ENCODE peak calls at places on chromosome 22, in ten cellular contexts. One of them, this sample, is unnamed.
A peak's percentile ranks its signal among the peaks of the same experiment; 100 is the strongest.

GRCh38 chr22:30675436-30675835 is 7.8 kb upstream of the DUSP18 start:
- DNase-seq in upper lobe of right lung: no peak
- DNase-seq in sigmoid colon: no peak
- DNase-seq in heart right ventricle: no peak
- DNase-seq in tibial artery: no peak
- DNase-seq in prostate gland: no peak
- DNase-seq in psoas muscle: no peak
- DNase-seq in SK-N-SH: no peak
- DNase-seq in breast epithelium: no peak
- DNase-seq in dorsolateral prefrontal cortex: no peak
- DNase-seq in this sample: no peak

GRCh38 chr22:42993651-42994275 is 21.2 kb downstream of the PACSIN2 start:
- DNase-seq in upper lobe of right lung: no peak
- DNase-seq in sigmoid colon: peak; percentile 63
- DNase-seq in heart right ventricle: no peak
- DNase-seq in tibial artery: peak; percentile 63
- DNase-seq in prostate gland: peak; percentile 55
- DNase-seq in psoas muscle: no peak
- DNase-seq in SK-N-SH: no peak
- DNase-seq in breast epithelium: no peak
- DNase-seq in dorsolateral prefrontal cortex: no peak
- DNase-seq in this sample: no peak

GRCh38 chr22:46339956-46340355 is 4.4 kb downstream of the TRMU start:
- DNase-seq in upper lobe of right lung: no peak
- DNase-seq in sigmoid colon: no peak
- DNase-seq in heart right ventricle: no peak
- DNase-seq in tibial artery: no peak
- DNase-seq in prostate gland: no peak
- DNase-seq in psoas muscle: peak; percentile 17
- DNase-seq in SK-N-SH: no peak
- DNase-seq in breast epithelium: no peak
- DNase-seq in dorsolateral prefrontal cortex: no peak
- DNase-seq in this sample: no peak

GRCh38 chr22:46070215-46070721 is 80.1 kb upstream of the PPARA start:
- DNase-seq in upper lobe of right lung: peak; percentile 89
- DNase-seq in sigmoid colon: peak; percentile 91
- DNase-seq in heart right ventricle: peak; percentile 90
- DNase-seq in tibial artery: peak; percentile 92
- DNase-seq in prostate gland: no peak
- DNase-seq in psoas muscle: peak; percentile 94
- DNase-seq in SK-N-SH: no peak
- DNase-seq in breast epithelium: no peak
- DNase-seq in dorsolateral prefrontal cortex: no peak
- DNase-seq in this sample: no peak

GRCh38 chr22:46595545-46595944 is 24.6 kb upstream of the GRAMD4 start:
- DNase-seq in upper lobe of right lung: peak; percentile 55
- DNase-seq in sigmoid colon: peak; percentile 61
- DNase-seq in heart right ventricle: no peak
- DNase-seq in tibial artery: peak; percentile 64
- DNase-seq in prostate gland: no peak
- DNase-seq in psoas muscle: peak; percentile 52
- DNase-seq in SK-N-SH: no peak
- DNase-seq in breast epithelium: no peak
- DNase-seq in dorsolateral prefrontal cortex: no peak
- DNase-seq in this sample: no peak

GRCh38 chr22:44271010-44271500 is 41.7 kb downstream of the SHISAL1 start:
- DNase-seq in upper lobe of right lung: peak; percentile 36
- DNase-seq in sigmoid colon: no peak
- DNase-seq in heart right ventricle: no peak
- DNase-seq in tibial artery: no peak
- DNase-seq in prostate gland: no peak
- DNase-seq in psoas muscle: peak; percentile 19
- DNase-seq in SK-N-SH: no peak
- DNase-seq in breast epithelium: no peak
- DNase-seq in dorsolateral prefrontal cortex: no peak
- DNase-seq in this sample: no peak

GRCh38 chr22:42686756-42687491 is 33.7 kb downstream of the A4GALT start:
- DNase-seq in upper lobe of right lung: no peak
- DNase-seq in sigmoid colon: no peak
- DNase-seq in heart right ventricle: no peak
- DNase-seq in tibial artery: peak; percentile 68
- DNase-seq in prostate gland: no peak
- DNase-seq in psoas muscle: no peak
- DNase-seq in SK-N-SH: no peak
- DNase-seq in breast epithelium: no peak
- DNase-seq in dorsolateral prefrontal cortex: no peak
- DNase-seq in this sample: no peak

GRCh38 chr22:31122532-31123291 is at the start of gene INPP5J:
- DNase-seq in upper lobe of right lung: peak; percentile 74
- DNase-seq in sigmoid colon: peak; percentile 87
- DNase-seq in heart right ventricle: peak; percentile 51
- DNase-seq in tibial artery: peak; percentile 74
- DNase-seq in prostate gland: peak; percentile 55
- DNase-seq in psoas muscle: no peak
- DNase-seq in SK-N-SH: peak; percentile 90
- DNase-seq in breast epithelium: peak; percentile 43
- DNase-seq in dorsolateral prefrontal cortex: peak; percentile 70
- DNase-seq in this sample: peak; percentile 57

GRCh38 chr22:29151316-29151715 is 54.4 kb upstream of the EMID1 start:
- DNase-seq in upper lobe of right lung: no peak
- DNase-seq in sigmoid colon: peak; percentile 26
- DNase-seq in heart right ventricle: no peak
- DNase-seq in tibial artery: peak; percentile 41
- DNase-seq in prostate gland: no peak
- DNase-seq in psoas muscle: peak; percentile 22
- DNase-seq in SK-N-SH: no peak
- DNase-seq in breast epithelium: no peak
- DNase-seq in dorsolateral prefrontal cortex: no peak
- DNase-seq in this sample: no peak

GRCh38 chr22:29152045-29152380 is 53.7 kb upstream of the EMID1 start:
- DNase-seq in upper lobe of right lung: peak; percentile 49
- DNase-seq in sigmoid colon: no peak
- DNase-seq in heart right ventricle: no peak
- DNase-seq in tibial artery: no peak
- DNase-seq in prostate gland: no peak
- DNase-seq in psoas muscle: no peak
- DNase-seq in SK-N-SH: no peak
- DNase-seq in breast epithelium: no peak
- DNase-seq in dorsolateral prefrontal cortex: no peak
- DNase-seq in this sample: no peak

GRCh38 chr22:29150701-29151100 is 55.0 kb upstream of the EMID1 start:
- DNase-seq in upper lobe of right lung: no peak
- DNase-seq in sigmoid colon: peak; percentile 33
- DNase-seq in heart right ventricle: no peak
- DNase-seq in tibial artery: peak; percentile 28
- DNase-seq in prostate gland: no peak
- DNase-seq in psoas muscle: peak; percentile 53
- DNase-seq in SK-N-SH: no peak
- DNase-seq in breast epithelium: no peak
- DNase-seq in dorsolateral prefrontal cortex: no peak
- DNase-seq in this sample: no peak

GRCh38 chr22:29154364-29155048 is 51.2 kb upstream of the EMID1 start:
- DNase-seq in upper lobe of right lung: peak; percentile 90
- DNase-seq in sigmoid colon: peak; percentile 85
- DNase-seq in heart right ventricle: peak; percentile 83
- DNase-seq in tibial artery: peak; percentile 78
- DNase-seq in prostate gland: peak; percentile 51
- DNase-seq in psoas muscle: peak; percentile 88
- DNase-seq in SK-N-SH: peak; percentile 91
- DNase-seq in breast epithelium: peak; percentile 44
- DNase-seq in dorsolateral prefrontal cortex: peak; percentile 65
- DNase-seq in this sample: peak; percentile 50

DNA sequence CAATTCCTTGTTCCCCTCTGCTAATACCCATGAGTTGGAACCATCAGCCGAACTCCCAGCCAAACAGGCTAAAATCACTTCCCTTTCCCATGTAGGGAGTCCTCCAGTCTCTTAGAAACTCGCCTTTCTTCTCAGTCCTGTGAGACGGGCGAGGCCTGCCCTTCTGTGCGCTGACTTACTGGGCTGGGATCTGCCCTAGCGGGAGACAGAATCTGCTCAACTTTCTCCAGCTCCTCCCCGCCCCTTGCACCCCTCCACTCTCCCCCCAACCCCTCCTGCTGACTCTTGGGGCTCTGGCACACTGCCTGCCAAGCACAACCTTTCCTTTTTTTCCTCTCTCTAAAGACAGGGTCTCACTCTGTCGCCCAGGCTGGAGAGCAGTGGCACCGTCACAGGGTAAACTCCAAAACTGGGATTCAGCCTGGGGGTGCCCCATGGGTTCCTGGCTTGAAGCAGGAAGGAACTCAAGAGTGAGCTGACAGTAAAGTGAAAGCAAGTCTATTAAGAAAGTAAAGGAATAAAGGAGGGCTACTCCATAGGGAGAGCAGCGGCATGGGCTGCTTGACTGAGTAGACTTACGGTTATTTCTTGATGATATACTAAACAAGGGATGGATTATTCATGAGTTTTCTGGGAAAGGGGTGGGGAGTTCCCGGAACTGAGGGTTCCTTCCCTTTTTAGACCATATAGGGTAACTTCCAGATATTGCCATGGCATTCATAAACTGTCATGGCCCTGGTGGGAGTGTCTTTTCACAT is 53.1 kb upstream of the EMID1 start:
- DNase-seq in upper lobe of right lung: peak; percentile 62
- DNase-seq in sigmoid colon: peak; percentile 69
- DNase-seq in heart right ventricle: peak; percentile 34
- DNase-seq in tibial artery: peak; percentile 72
- DNase-seq in prostate gland: no peak
- DNase-seq in psoas muscle: no peak
- DNase-seq in SK-N-SH: no peak
- DNase-seq in breast epithelium: no peak
- DNase-seq in dorsolateral prefrontal cortex: peak; percentile 31
- DNase-seq in this sample: no peak
- TF ChIP-seq CTCF in upper lobe of right lung: no peak
- TF ChIP-seq CTCF in sigmoid colon: no peak
- TF ChIP-seq CTCF in heart right ventricle: no peak
- TF ChIP-seq CTCF in tibial artery: no peak
- TF ChIP-seq CTCF in prostate gland: no peak
- TF ChIP-seq CTCF in psoas muscle: no peak
- TF ChIP-seq CTCF in SK-N-SH: no peak
- TF ChIP-seq CTCF in breast epithelium: no peak
- TF ChIP-seq CTCF in dorsolateral prefrontal cortex: no peak
- TF ChIP-seq CTCF in this sample: no peak

GRCh38 chr22:36930041-36930935 is 16.9 kb downstream of the CSF2RB start:
- DNase-seq in upper lobe of right lung: no peak
- DNase-seq in sigmoid colon: no peak
- DNase-seq in heart right ventricle: no peak
- DNase-seq in tibial artery: no peak
- DNase-seq in prostate gland: no peak
- DNase-seq in psoas muscle: no peak
- DNase-seq in SK-N-SH: no peak
- DNase-seq in breast epithelium: no peak
- DNase-seq in dorsolateral prefrontal cortex: no peak
- DNase-seq in this sample: no peak

GRCh38 chr22:36928181-36928580 is 14.8 kb downstream of the CSF2RB start:
- DNase-seq in upper lobe of right lung: no peak
- DNase-seq in sigmoid colon: no peak
- DNase-seq in heart right ventricle: no peak
- DNase-seq in tibial artery: no peak
- DNase-seq in prostate gland: no peak
- DNase-seq in psoas muscle: no peak
- DNase-seq in SK-N-SH: peak; percentile 66
- DNase-seq in breast epithelium: no peak
- DNase-seq in dorsolateral prefrontal cortex: no peak
- DNase-seq in this sample: no peak

GRCh38 chr22:36929621-36930020 is 16.2 kb downstream of the CSF2RB start:
- DNase-seq in upper lobe of right lung: no peak
- DNase-seq in sigmoid colon: peak; percentile 50
- DNase-seq in heart right ventricle: no peak
- DNase-seq in tibial artery: no peak
- DNase-seq in prostate gland: no peak
- DNase-seq in psoas muscle: no peak
- DNase-seq in SK-N-SH: no peak
- DNase-seq in breast epithelium: no peak
- DNase-seq in dorsolateral prefrontal cortex: no peak
- DNase-seq in this sample: no peak

GRCh38 chr22:36927671-36928070 is 14.2 kb downstream of the CSF2RB start:
- DNase-seq in upper lobe of right lung: no peak
- DNase-seq in sigmoid colon: no peak
- DNase-seq in heart right ventricle: no peak
- DNase-seq in tibial artery: no peak
- DNase-seq in prostate gland: no peak
- DNase-seq in psoas muscle: no peak
- DNase-seq in SK-N-SH: no peak
- DNase-seq in breast epithelium: no peak
- DNase-seq in dorsolateral prefrontal cortex: no peak
- DNase-seq in this sample: no peak

GRCh38 chr22:36928826-36929535 is 15.6 kb downstream of the CSF2RB start:
- DNase-seq in upper lobe of right lung: no peak
- DNase-seq in sigmoid colon: peak; percentile 47
- DNase-seq in heart right ventricle: no peak
- DNase-seq in tibial artery: no peak
- DNase-seq in prostate gland: no peak
- DNase-seq in psoas muscle: no peak
- DNase-seq in SK-N-SH: no peak
- DNase-seq in breast epithelium: no peak
- DNase-seq in dorsolateral prefrontal cortex: no peak
- DNase-seq in this sample: no peak
- H3K27ac ChIP-seq in upper lobe of right lung: no peak overlapping the region
- H3K27ac ChIP-seq in sigmoid colon: no peak overlapping the region
- H3K27ac ChIP-seq in heart right ventricle: no peak overlapping the region
- H3K27ac ChIP-seq in tibial artery: no peak overlapping the region
- H3K27ac ChIP-seq in prostate gland: no peak overlapping the region
- H3K27ac ChIP-seq in psoas muscle: no peak overlapping the region
- H3K27ac ChIP-seq in SK-N-SH: no peak overlapping the region
- H3K27ac ChIP-seq in breast epithelium: no peak overlapping the region
- H3K27ac ChIP-seq in dorsolateral prefrontal cortex: no peak overlapping the region
- H3K27ac ChIP-seq in this sample: no peak overlapping the region

GRCh38 chr22:49683032-49683431 is 144.6 kb downstream of the BRD1 start:
- DNase-seq in upper lobe of right lung: no peak
- DNase-seq in sigmoid colon: no peak
- DNase-seq in heart right ventricle: no peak
- DNase-seq in tibial artery: no peak
- DNase-seq in prostate gland: no peak
- DNase-seq in psoas muscle: no peak
- DNase-seq in SK-N-SH: no peak
- DNase-seq in breast epithelium: no peak
- DNase-seq in dorsolateral prefrontal cortex: no peak
- DNase-seq in this sample: no peak

GRCh38 chr22:49686495-49687219 is 141.0 kb downstream of the BRD1 start:
- DNase-seq in upper lobe of right lung: no peak
- DNase-seq in sigmoid colon: peak; percentile 56
- DNase-seq in heart right ventricle: no peak
- DNase-seq in tibial artery: peak; percentile 49
- DNase-seq in prostate gland: no peak
- DNase-seq in psoas muscle: no peak
- DNase-seq in SK-N-SH: no peak
- DNase-seq in breast epithelium: no peak
- DNase-seq in dorsolateral prefrontal cortex: no peak
- DNase-seq in this sample: no peak

GRCh38 chr22:49687333-49687732 is 140.3 kb downstream of the BRD1 start:
- DNase-seq in upper lobe of right lung: no peak
- DNase-seq in sigmoid colon: no peak
- DNase-seq in heart right ventricle: no peak
- DNase-seq in tibial artery: no peak
- DNase-seq in prostate gland: no peak
- DNase-seq in psoas muscle: no peak
- DNase-seq in SK-N-SH: no peak
- DNase-seq in breast epithelium: no peak
- DNase-seq in dorsolateral prefrontal cortex: no peak
- DNase-seq in this sample: no peak

GRCh38 chr22:49685686-49686085 is 142.0 kb downstream of the BRD1 start:
- DNase-seq in upper lobe of right lung: no peak
- DNase-seq in sigmoid colon: no peak
- DNase-seq in heart right ventricle: no peak
- DNase-seq in tibial artery: peak; percentile 50
- DNase-seq in prostate gland: no peak
- DNase-seq in psoas muscle: no peak
- DNase-seq in SK-N-SH: no peak
- DNase-seq in breast epithelium: no peak
- DNase-seq in dorsolateral prefrontal cortex: no peak
- DNase-seq in this sample: no peak

DNA sequence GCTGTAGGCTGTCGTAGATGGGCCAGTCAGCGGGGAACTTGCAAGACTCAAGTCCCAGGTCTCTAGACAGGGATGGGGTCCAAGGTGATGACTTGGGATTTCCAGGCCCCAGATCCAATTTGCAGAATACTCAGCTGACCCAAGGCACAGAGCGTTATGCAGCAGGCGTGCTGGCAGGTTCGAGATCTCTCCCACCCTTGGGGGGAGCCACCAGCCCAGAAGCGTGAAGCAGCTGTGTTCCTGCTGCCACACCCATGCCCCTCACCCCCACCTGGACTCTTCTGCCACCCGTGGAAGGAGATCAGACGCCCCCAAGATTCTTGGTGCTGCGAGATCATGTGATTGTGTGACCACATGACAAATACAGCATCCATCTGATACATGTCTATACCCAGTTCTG is 142.6 kb downstream of the BRD1 start:
- DNase-seq in upper lobe of right lung: no peak
- DNase-seq in sigmoid colon: no peak
- DNase-seq in heart right ventricle: no peak
- DNase-seq in tibial artery: no peak
- DNase-seq in prostate gland: no peak
- DNase-seq in psoas muscle: no peak
- DNase-seq in SK-N-SH: no peak
- DNase-seq in breast epithelium: no peak
- DNase-seq in dorsolateral prefrontal cortex: no peak
- DNase-seq in this sample: no peak
- TF ChIP-seq CTCF in upper lobe of right lung: no peak
- TF ChIP-seq CTCF in sigmoid colon: no peak
- TF ChIP-seq CTCF in heart right ventricle: no peak
- TF ChIP-seq CTCF in tibial artery: no peak
- TF ChIP-seq CTCF in prostate gland: no peak
- TF ChIP-seq CTCF in psoas muscle: no peak
- TF ChIP-seq CTCF in SK-N-SH: no peak
- TF ChIP-seq CTCF in breast epithelium: no peak
- TF ChIP-seq CTCF in dorsolateral prefrontal cortex: no peak
- TF ChIP-seq CTCF in this sample: no peak

DNA sequence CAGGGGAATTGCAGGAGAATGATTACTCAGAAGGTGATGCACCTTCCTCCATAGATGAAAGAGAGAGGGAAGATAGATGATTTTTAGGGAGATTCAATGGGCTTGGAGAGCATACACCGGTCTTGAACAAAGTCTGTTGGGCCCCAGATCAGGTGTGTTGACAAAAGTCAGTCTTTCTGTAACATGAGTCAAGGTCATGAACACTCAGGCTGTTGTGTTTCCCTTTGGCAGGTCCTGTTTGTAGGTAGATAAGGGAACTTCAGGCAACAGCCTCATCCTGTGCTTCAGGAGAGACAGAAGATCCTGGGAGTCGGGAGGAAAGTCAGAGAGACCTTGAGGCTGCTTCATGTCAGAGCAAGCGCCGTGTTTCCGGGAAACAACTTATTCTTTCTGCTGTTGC is 703.1 kb downstream of the BRD1 start:
- DNase-seq in upper lobe of right lung: no peak
- DNase-seq in sigmoid colon: no peak
- DNase-seq in heart right ventricle: no peak
- DNase-seq in tibial artery: no peak
- DNase-seq in prostate gland: no peak
- DNase-seq in psoas muscle: no peak
- DNase-seq in SK-N-SH: no peak
- DNase-seq in breast epithelium: no peak
- DNase-seq in dorsolateral prefrontal cortex: no peak
- DNase-seq in this sample: no peak
- H3K27ac ChIP-seq in upper lobe of right lung: no peak overlapping the region
- H3K27ac ChIP-seq in sigmoid colon: no peak overlapping the region
- H3K27ac ChIP-seq in heart right ventricle: no peak overlapping the region
- H3K27ac ChIP-seq in tibial artery: no peak overlapping the region
- H3K27ac ChIP-seq in prostate gland: no peak overlapping the region
- H3K27ac ChIP-seq in psoas muscle: no peak overlapping the region
- H3K27ac ChIP-seq in SK-N-SH: no peak overlapping the region
- H3K27ac ChIP-seq in breast epithelium: no peak overlapping the region
- H3K27ac ChIP-seq in dorsolateral prefrontal cortex: no peak overlapping the region
- H3K27ac ChIP-seq in this sample: no peak overlapping the region

This sample was measured in RWPE1.